ENCODE peak calls at places on chromosomes 11 and 22, in nine cellular contexts. P is aorta; F is naive thymus-derived CD4-positive, alpha-beta T cell; G is upper lobe of right lung; A is ascending aorta; U is WERI-Rb-1; B is body of pancreas; O is thoracic aorta; S is pancreas. D is an unnamed sample.

GRCh38 chr11:45647786-45648185 is 17.6 kb downstream of the CHST1 start:
- DNase-seq in P (no peak), F (no peak), G (no peak), A (no peak), U (peak; percentile 13), B (no peak), O (no peak), S (no peak), D (no peak)

GRCh38 chr11:58579192-58580129 is 598 bp downstream of the ZFP91 start:
- DNase-seq in P (peak; percentile 96), F (peak; percentile 92), G (peak; percentile 95), A (peak; percentile 96), U (peak; percentile 93), B (peak; percentile 93), O (peak; percentile 78), S (peak; percentile 92), D (peak; percentile 89)

GRCh38 chr11:86606270-86606848 is 66.1 kb downstream of the ME3 start:
- DNase-seq in P (no peak), F (no peak), G (no peak), A (no peak), U (no peak), B (no peak), O (no peak), S (no peak), D (no peak)

GRCh38 chr11:111429066-111429506 is 50.0 kb upstream of the POU2AF1 start:
- DNase-seq in P (no peak), F (peak; percentile 40), G (no peak), A (peak; percentile 75), U (peak; percentile 64), B (peak; percentile 76), O (no peak), S (no peak), D (peak; percentile 41)

GRCh38 chr11:17751558-17751957 is 17.0 kb downstream of the KCNC1 start:
- DNase-seq in P (no peak), F (no peak), G (no peak), A (no peak), U (no peak), B (no peak), O (no peak), S (no peak), D (no peak)

GRCh38 chr22:32341122-32341740 is 16.4 kb upstream of the RFPL3 start:
- DNase-seq in P (no peak), F (no peak), G (no peak), A (peak; percentile 42), U (no peak), B (no peak), O (no peak), S (no peak), D (no peak)

GRCh38 chr22:47534150-47535133 is 772.0 kb downstream of the TBC1D22A start:
- DNase-seq in P (no peak), F (no peak), G (no peak), A (no peak), U (no peak), B (peak; percentile 10), O (no peak), S (no peak), D (no peak)

GRCh38 chr11:35809561-35809960 is 134.3 kb upstream of the LDLRAD3 start:
- DNase-seq in P (no peak), F (no peak), G (no peak), A (no peak), U (no peak), B (no peak), O (no peak), S (no peak), D (no peak)

GRCh38 chr11:65498042-65498726 is 661 bp upstream of the MALAT1 start:
- DNase-seq in P (peak; percentile 74), F (peak; percentile 70), G (peak; percentile 71), A (peak; percentile 77), U (peak; percentile 52), B (peak; percentile 75), O (no peak), S (peak; percentile 73), D (peak; percentile 76)

GRCh38 chr11:3664032-3664630 is 7.1 kb downstream of the CHRNA10 start:
- DNase-seq in P (no peak), F (no peak), G (no peak), A (no peak), U (no peak), B (no peak), O (no peak), S (no peak), D (no peak)

GRCh38 chr11:58513747-58514367 is 6.0 kb upstream of the OR5B21 start:
- DNase-seq in P (no peak), F (no peak), G (no peak), A (no peak), U (peak; percentile 29), B (peak; percentile 58), O (no peak), S (peak; percentile 22), D (no peak)

GRCh38 chr22:26648761-26649363 is 8.5 kb upstream of the MIAT start:
- DNase-seq in P (no peak), F (no peak), G (no peak), A (no peak), U (no peak), B (no peak), O (no peak), S (no peak), D (no peak)

GRCh38 chr22:44918925-44919392 is 90.8 kb downstream of the PHF21B start:
- DNase-seq in P (peak; percentile 13), F (no peak), G (no peak), A (no peak), U (no peak), B (no peak), O (no peak), S (no peak), D (no peak)

GRCh38 chr11:6402561-6402981 is 12.3 kb downstream of the SMPD1 start:
- DNase-seq in P (no peak), F (peak; percentile 97), G (no peak), A (no peak), U (no peak), B (no peak), O (no peak), S (no peak), D (peak; percentile 91)

GRCh38 chr11:2741006-2741376 is 41.2 kb upstream of the KCNQ1OT1 start:
- DNase-seq in P (peak; percentile 29), F (no peak), G (no peak), A (no peak), U (no peak), B (no peak), O (no peak), S (no peak), D (no peak)

GRCh38 chr11:13384837-13385417 is 78.1 kb downstream of the BTBD10 start:
- DNase-seq in P (no peak), F (peak; percentile 21), G (no peak), A (peak; percentile 65), U (peak; percentile 34), B (peak; percentile 23), O (no peak), S (no peak), D (no peak)

GRCh38 chr11:125128450-125128849 is 17.0 kb upstream of the TMEM218 start:
- DNase-seq in P (no peak), F (no peak), G (no peak), A (no peak), U (no peak), B (no peak), O (no peak), S (no peak), D (no peak)

GRCh38 chr22:38531251-38531956 is 25.3 kb upstream of the DDX17 start:
- DNase-seq in P (no peak), F (no peak), G (no peak), A (no peak), U (no peak), B (no peak), O (no peak), S (no peak), D (no peak)

GRCh38 chr11:35765211-35765610 is 102.6 kb downstream of the TRIM44 start:
- DNase-seq in P (no peak), F (no peak), G (no peak), A (no peak), U (no peak), B (no peak), O (no peak), S (no peak), D (no peak)

DNA sequence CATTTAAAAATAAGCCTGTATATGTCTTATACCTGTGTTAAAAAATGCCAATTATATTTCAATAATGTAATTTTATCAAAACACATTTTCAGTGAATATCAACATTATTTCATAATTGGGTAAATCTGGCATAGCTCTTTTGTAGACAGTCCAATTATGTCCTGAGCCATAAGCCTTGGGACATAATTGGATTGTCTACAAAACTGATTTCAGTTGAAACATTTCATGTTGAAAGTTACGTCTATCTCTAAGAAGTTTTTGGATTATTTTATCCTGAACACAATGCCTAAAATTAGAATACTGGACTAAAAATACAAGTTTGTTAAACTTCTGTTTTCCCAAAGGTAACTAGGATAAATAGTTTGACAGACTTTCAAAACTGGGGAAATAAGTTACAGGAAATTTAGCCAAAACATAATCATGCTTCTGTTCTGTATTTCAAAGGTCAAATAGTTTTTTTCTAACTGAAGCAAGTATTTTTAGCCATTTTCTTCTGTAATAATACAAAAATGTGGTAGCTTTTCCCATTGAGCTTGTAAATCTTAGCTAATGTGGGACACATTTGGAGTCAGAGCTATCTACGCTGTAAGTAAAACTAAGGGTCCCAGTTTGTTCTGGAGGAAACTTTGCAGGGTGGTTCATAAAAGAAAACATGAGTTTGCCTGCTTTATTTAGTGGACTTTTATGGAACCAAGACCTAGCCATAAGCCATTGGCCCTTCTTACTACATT is 100.7 kb upstream of the BIRC3 start:
- DNase-seq in P (no peak), F (no peak), G (no peak), A (no peak), U (no peak), B (no peak), O (no peak), S (no peak), D (no peak)
- H3K4me3 ChIP-seq in P (peak overlapping the region; percentile 10), F (no peak overlapping the region), G (no peak overlapping the region), A (no peak overlapping the region), U (no peak overlapping the region), B (no peak overlapping the region), O (peak overlapping the region; percentile 34), S (no peak overlapping the region), D (no peak overlapping the region)

GRCh38 chr11:119525180-119525854 is 102.3 kb upstream of the THY1 start:
- DNase-seq in P (peak; percentile 6), F (no peak), G (no peak), A (no peak), U (no peak), B (no peak), O (no peak), S (no peak), D (no peak)
- H3K27me3 ChIP-seq in P (no peaks in the 10 kb centered on the region), F (no peaks in the 10 kb centered on the region), G (no peaks in the 10 kb centered on the region), A (no peaks in the 10 kb centered on the region), U (no peaks in the 10 kb centered on the region), B (no peaks in the 10 kb centered on the region), O (no peaks in the 10 kb centered on the region), S (no peaks in the 10 kb centered on the region), D (no peaks in the 10 kb centered on the region)

DNA sequence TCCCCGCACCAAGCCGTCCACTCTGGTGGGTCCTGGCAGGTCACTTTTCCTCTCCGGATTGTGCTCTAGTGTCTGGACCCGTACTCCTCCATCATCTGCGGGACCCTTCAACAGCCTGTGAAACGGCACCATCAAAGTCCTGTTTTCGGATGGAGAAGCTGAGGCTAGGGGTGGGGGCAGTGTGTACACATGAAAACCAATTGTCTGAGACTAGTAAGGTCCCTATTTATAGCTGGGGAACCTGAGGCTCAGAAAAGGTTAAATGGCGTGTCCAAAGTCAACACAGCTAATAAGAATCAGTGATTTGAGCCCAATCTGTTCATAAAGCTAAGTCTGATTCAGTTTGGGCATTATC is 666 bp upstream of the LRRC32 start:
- DNase-seq in P (no peak), F (no peak), G (no peak), A (no peak), U (no peak), B (no peak), O (no peak), S (no peak), D (no peak)
- H3K4me3 ChIP-seq in P (no peak overlapping the region), F (peak overlapping the region; percentile 29), G (peak overlapping the region; percentile 66), A (peak overlapping the region; percentile 86), U (peak overlapping the region; percentile 50), B (no peak overlapping the region), O (peak overlapping the region; percentile 76), S (no peak overlapping the region), D (no peak overlapping the region)

GRCh38 chr22:19152942-19153883 is 3.1 kb upstream of the GSC2 start:
- DNase-seq in P (no peak), F (no peak), G (no peak), A (no peak), U (no peak), B (no peak), O (no peak), S (no peak), D (no peak)
- H3K27me3 ChIP-seq in P (peaks cover 2% of the 10 kb centered on the region), F (peaks cover 8% of the 10 kb centered on the region), G (peaks cover 45% of the 10 kb centered on the region), A (peaks cover 17% of the 10 kb centered on the region), U (peaks cover 47% of the 10 kb centered on the region), B (peaks cover 21% of the 10 kb centered on the region), O (peaks cover 11% of the 10 kb centered on the region), S (peaks cover 6% of the 10 kb centered on the region), D (peaks cover 23% of the 10 kb centered on the region)